ENCODE peak calls at places on chromosomes 7 and 10, in seven cellular contexts. M is endothelial cell; V is stimulated activated CD4-positive, alpha-beta T cell treated with anti-CD3 and anti-CD28 coated beads, Interleukin-12 subunit alpha, Interleukin-12 subunit beta, amount 100 ng/mL, for 4 hours; N is fibroblast of pulmonary artery; P is lung; Z is NCI-H1092 treated with DMSO at 0.1 percent for 48 hours; S is activated CD4-positive, alpha-beta T cell treated with anti-CD3 and anti-CD28 coated beads, Interleukin-2, amount 50 U/mL, for 4 hours. B is an unnamed sample.

GRCh38 chr7:1080251-1080917 is 7.5 kb upstream of the GPER1 start:
- DNase-seq in M (no peak), V (no peak), N (no peak), P (no peak), Z (no peak), S (no peak), B (peak; percentile 34)

GRCh38 chr7:129882531-129882930 is 70.2 kb downstream of the UBE2H start:
- DNase-seq in M (no peak), V (no peak), N (no peak), P (no peak), Z (no peak), S (no peak), B (no peak)

GRCh38 chr7:85682819-85683218 is 496.0 kb upstream of the SEMA3D start:
- DNase-seq in M (no peak), V (no peak), N (peak; percentile 74), P (no peak), Z (no peak), S (no peak), B (no peak)

GRCh38 chr7:96992624-96993452 is 12.5 kb upstream of the DLX6 start:
- DNase-seq in M (no peak), V (no peak), N (no peak), P (no peak), Z (no peak), S (no peak), B (no peak)

GRCh38 chr7:561631-562393 is 42.2 kb upstream of the PDGFA start:
- DNase-seq in M (no peak), V (no peak), N (no peak), P (no peak), Z (no peak), S (no peak), B (peak; percentile 78)

GRCh38 chr7:77450054-77450453 is 33.9 kb upstream of the GSAP start:
- DNase-seq in M (no peak), V (no peak), N (peak; percentile 28), P (no peak), Z (no peak), S (no peak), B (no peak)

GRCh38 chr10:113000454-113000853 is 50.4 kb downstream of the TCF7L2 start:
- DNase-seq in M (no peak), V (no peak), N (no peak), P (no peak), Z (peak; percentile 12), S (no peak), B (no peak)

GRCh38 chr7:16646427-16647081 is 573 bp downstream of the BZW2 start:
- DNase-seq in M (no peak), V (no peak), N (no peak), P (no peak), Z (peak; percentile 63), S (no peak), B (peak; percentile 40)

GRCh38 chr7:75565129-75565528 is 73.0 kb downstream of the SPDYE5 start:
- DNase-seq in M (no peak), V (no peak), N (peak; percentile 93), P (peak; percentile 33), Z (no peak), S (no peak), B (peak; percentile 87)